ENCODE peak calls at places on chromosomes 16 and 17, in six cellular contexts. Z is transverse colon, X is uterus, T is right atrium auricular region, K is endodermal cell, D is ovary. B is an unnamed sample.

GRCh38 chr17:16314859-16315258 is 38.4 kb downstream of the CENPV start:
- DNase-seq in Z (no peak), X (no peak), T (no peak), K (no peak), D (no peak), B (no peak)

GRCh38 chr17:48382989-48383388 is 47.0 kb downstream of the SKAP1 start:
- DNase-seq in Z (no peak), X (no peak), T (no peak), K (no peak), D (no peak), B (no peak)

GRCh38 chr17:48497103-48497502 is 33.7 kb downstream of the HOXB1 start:
- DNase-seq in Z (no peak), X (no peak), T (no peak), K (no peak), D (no peak), B (no peak)

GRCh38 chr16:84720180-84720579 is 20.4 kb downstream of the USP10 start:
- DNase-seq in Z (no peak), X (no peak), T (no peak), K (no peak), D (no peak), B (no peak)

GRCh38 chr17:77280304-77280910 is 139.6 kb downstream of the SEC14L1 start:
- DNase-seq in Z (peak; percentile 65), X (no peak), T (no peak), K (peak; percentile 78), D (no peak), B (no peak)

GRCh38 chr17:61532818-61533217 is 58.2 kb downstream of the NACA2 start:
- DNase-seq in Z (no peak), X (no peak), T (no peak), K (no peak), D (no peak), B (no peak)

GRCh38 chr17:15510361-15510760 is 42.9 kb upstream of the CDRT4 start:
- DNase-seq in Z (no peak), X (no peak), T (no peak), K (no peak), D (no peak), B (no peak)

GRCh38 chr17:76408037-76408849 is 23.8 kb downstream of the SPHK1 start:
- DNase-seq in Z (peak; percentile 77), X (no peak), T (no peak), K (peak; percentile 94), D (peak; percentile 63), B (no peak)

GRCh38 chr17:29682054-29682453 is 59.3 kb upstream of the CORO6 start:
- DNase-seq in Z (no peak), X (no peak), T (no peak), K (no peak), D (no peak), B (no peak)

GRCh38 chr16:14219983-14220382 is 148.9 kb downstream of the MRTFB start:
- DNase-seq in Z (no peak), X (no peak), T (no peak), K (peak; percentile 48), D (no peak), B (no peak)

GRCh38 chr17:31509095-31509804 is 117.8 kb downstream of the RAB11FIP4 start:
- DNase-seq in Z (no peak), X (no peak), T (no peak), K (no peak), D (no peak), B (no peak)

GRCh38 chr17:58264407-58265103 is 16.2 kb downstream of the MPO start:
- DNase-seq in Z (no peak), X (no peak), T (peak; percentile 23), K (peak; percentile 13), D (no peak), B (no peak)

GRCh38 chr17:64005734-64006167 is 7.6 kb downstream of the PRR29 start:
- DNase-seq in Z (peak; percentile 33), X (peak; percentile 26), T (peak; percentile 59), K (peak; percentile 54), D (no peak), B (no peak)

GRCh38 chr17:40515491-40516041 is 14.1 kb upstream of the TNS4 start:
- DNase-seq in Z (no peak), X (no peak), T (no peak), K (peak; percentile 88), D (no peak), B (no peak)

GRCh38 chr17:78766743-78767294 is 15.3 kb downstream of the CYTH1 start:
- DNase-seq in Z (no peak), X (no peak), T (no peak), K (no peak), D (no peak), B (no peak)

GRCh38 chr17:78745407-78746088 is 36.5 kb downstream of the CYTH1 start:
- DNase-seq in Z (no peak), X (no peak), T (no peak), K (peak; percentile 71), D (peak; percentile 37), B (peak; percentile 48)

DNA sequence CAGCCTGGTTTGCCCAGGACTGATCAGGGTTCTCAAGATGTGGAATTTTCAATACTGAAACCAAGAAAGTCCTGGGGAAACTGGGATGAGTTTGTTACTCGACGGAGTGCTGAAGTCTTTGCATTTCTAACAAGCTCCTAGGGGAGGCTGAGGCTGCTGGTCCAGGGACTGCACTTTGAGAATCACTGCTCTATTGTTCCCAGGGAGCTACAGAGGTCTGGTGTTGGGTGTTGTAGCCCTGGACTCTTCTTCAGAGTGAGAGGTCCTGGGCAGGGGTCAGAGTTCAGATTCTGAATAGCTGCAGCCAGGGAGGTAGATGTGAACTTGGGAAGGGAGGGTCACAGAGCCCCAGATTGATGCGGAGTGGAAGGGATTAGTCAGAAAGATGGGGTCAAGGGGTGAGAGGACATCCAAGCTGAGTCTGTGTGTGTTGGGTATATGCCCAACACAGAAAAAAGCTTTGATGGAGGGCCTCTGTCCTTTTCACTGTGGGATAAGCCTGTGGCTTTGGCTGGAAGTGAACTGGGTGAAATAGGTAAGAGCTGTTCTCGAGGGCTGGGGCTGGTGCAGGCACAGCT is 14.1 kb downstream of the TMEM238L start:
- DNase-seq in Z (no peak), X (no peak), T (no peak), K (no peak), D (no peak), B (no peak)
- H3K27ac ChIP-seq in Z (peak overlapping the region; percentile 68), X (no peak overlapping the region), T (no peak overlapping the region), K (no peak overlapping the region), D (peak overlapping the region; percentile 42), B (peak overlapping the region; percentile 37)

DNA sequence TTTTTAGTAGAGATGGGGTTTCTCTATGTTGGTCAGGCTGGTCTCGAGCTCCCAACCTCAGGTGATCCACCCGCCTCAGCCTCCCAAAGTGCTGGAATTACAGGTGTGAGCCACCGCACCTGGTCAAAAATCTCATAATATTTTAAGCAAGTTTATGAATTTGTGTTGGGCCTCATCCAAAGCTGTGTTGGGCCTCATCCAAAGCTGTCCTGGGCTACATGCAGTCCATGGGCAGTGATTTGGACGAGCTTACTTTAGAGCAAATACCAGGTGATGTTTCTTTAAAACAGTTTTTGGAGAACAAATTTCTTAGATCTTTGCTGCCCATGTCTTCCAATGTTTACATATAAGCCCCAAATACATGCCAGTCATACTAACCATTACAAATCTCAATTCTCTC is 84.4 kb upstream of the C17orf78 start:
- DNase-seq in Z (no peak), X (no peak), T (no peak), K (no peak), D (no peak), B (no peak)
- H3K4me1 ChIP-seq in Z (no peaks in the 10 kb centered on the region), X (no peaks in the 10 kb centered on the region), T (no peaks in the 10 kb centered on the region), K (no peaks in the 10 kb centered on the region), D (peaks cover 9% of the 10 kb centered on the region), B (peaks cover 5% of the 10 kb centered on the region)

DNA sequence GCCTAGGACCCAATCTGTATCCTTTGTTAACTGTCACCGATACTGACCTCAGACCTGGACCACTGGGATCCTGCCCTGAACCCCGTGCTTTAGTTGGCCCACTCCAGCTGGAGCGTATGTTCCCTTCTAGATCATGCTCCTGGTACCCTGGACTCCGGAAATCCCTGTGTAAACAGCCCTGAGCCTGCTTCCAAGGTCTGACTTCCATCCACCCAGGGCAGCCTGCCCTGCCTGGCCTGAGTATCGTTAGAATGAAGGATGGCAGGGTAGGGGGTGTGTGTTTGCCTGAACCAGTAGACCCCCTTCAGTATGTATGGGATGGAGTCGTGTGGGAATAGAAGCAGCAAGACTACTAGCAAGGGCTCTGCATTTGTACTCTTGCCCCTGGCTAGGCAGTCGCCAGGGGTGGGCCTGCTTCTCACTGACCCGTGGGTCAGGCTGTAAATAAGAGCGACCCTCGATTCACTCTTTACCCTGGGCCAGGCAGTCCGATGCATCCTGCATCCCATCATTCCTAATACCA is 691 bp upstream of the TMEM98 start:
- DNase-seq in Z (peak; percentile 29), X (no peak), T (peak; percentile 58), K (no peak), D (peak; percentile 23), B (no peak)
- H3K4me3 ChIP-seq in Z (peak overlapping the region; percentile 79), X (peak overlapping the region; percentile 92), T (peak overlapping the region; percentile 64), K (peak overlapping the region; percentile 80), D (peak overlapping the region; percentile 72), B (peak overlapping the region; percentile 85)

GRCh38 chr16:80564394-80564793 is 23.6 kb downstream of the DYNLRB2 start:
- DNase-seq in Z (no peak), X (no peak), T (no peak), K (no peak), D (no peak), B (no peak)
- H3K27ac ChIP-seq in Z (no peak overlapping the region), X (no peak overlapping the region), T (no peak overlapping the region), K (no peak overlapping the region), D (no peak overlapping the region), B (no peak overlapping the region)